ENCODE peak calls at places on chromosomes 4 and X, in six cellular contexts. C is HEK293T; Q is RKO; O is naive thymus-derived CD8-positive, alpha-beta T cell; I is AG08395; U is stromal cell of bone marrow. X is an unnamed sample.

GRCh38 chr4:7635435-7635834 is 200.7 kb upstream of the PSAPL1 start:
- DNase-seq in C (no peak), Q (no peak), O (no peak), I (no peak), U (no peak), X (no peak)

GRCh38 chr4:27057662-27058061 is 197.0 kb downstream of the STIM2 start:
- DNase-seq in C (no peak), Q (no peak), O (no peak), I (no peak), U (no peak), X (no peak)

GRCh38 chrX:149275836-149276235 is 229.3 kb downstream of the IDS start:
- DNase-seq in C (no peak), Q (no peak), O (no peak), I (peak), U (no peak), X (no peak)

GRCh38 chr4:31334086-31334910 is 614.1 kb downstream of the PCDH7 start:
- DNase-seq in C (no peak), Q (no peak), O (no peak), I (no peak), U (no peak), X (no peak)

GRCh38 chr4:37889849-37890500 is 909 bp upstream of the TBC1D1 start:
- DNase-seq in C (no peak), Q (no peak), O (no peak), I (no peak), U (no peak), X (no peak)

GRCh38 chrX:140764401-140764919 is 54.9 kb downstream of the LINC00632 start:
- DNase-seq in C (peak), Q (no peak), O (no peak), I (peak), U (no peak), X (no peak)

GRCh38 chr4:76830612-76831474 is 67.1 kb downstream of the SOWAHB start:
- DNase-seq in C (peak), Q (peak), O (no peak), I (peak), U (peak), X (no peak)

GRCh38 chr4:94976371-94977011 is 218.7 kb downstream of the BMPR1B start:
- DNase-seq in C (no peak), Q (no peak), O (no peak), I (peak), U (peak), X (no peak)

GRCh38 chrX:46459603-46460002 is 85.6 kb downstream of the ZNF674 start:
- DNase-seq in C (no peak), Q (no peak), O (no peak), I (no peak), U (no peak), X (no peak)

GRCh38 chr4:141058739-141059507 is 74.3 kb downstream of the RNF150 start:
- DNase-seq in C (no peak), Q (no peak), O (no peak), I (peak), U (peak), X (no peak)

GRCh38 chr4:11748169-11748872 is 319.6 kb upstream of the HS3ST1 start:
- DNase-seq in C (no peak), Q (no peak), O (no peak), I (no peak), U (peak), X (peak)

GRCh38 chrX:125287282-125287681 is 32.4 kb upstream of the TEX13C start:
- DNase-seq in C (no peak), Q (no peak), O (no peak), I (no peak), U (no peak), X (no peak)

GRCh38 chr4:165077034-165077578 is 23.4 kb downstream of the TRIM75 start:
- DNase-seq in C (no peak), Q (no peak), O (no peak), I (no peak), U (no peak), X (no peak)

GRCh38 chr4:77226939-77227705 is 70.1 kb downstream of the CCNG2 start:
- DNase-seq in C (no peak), Q (no peak), O (no peak), I (no peak), U (no peak), X (no peak)

GRCh38 chr4:137674066-137674465 is 141.8 kb upstream of the PCDH18 start:
- DNase-seq in C (no peak), Q (peak), O (no peak), I (peak), U (no peak), X (no peak)

GRCh38 chrX:27767387-27767786 is 40.4 kb upstream of the MAGEB10 start:
- DNase-seq in C (no peak), Q (no peak), O (no peak), I (no peak), U (peak), X (no peak)

GRCh38 chrX:25206761-25207160 is 191.0 kb upstream of the ARX start:
- DNase-seq in C (no peak), Q (peak), O (no peak), I (no peak), U (peak), X (peak)

GRCh38 chr4:4613641-4614286 is 71.9 kb upstream of the STX18 start:
- DNase-seq in C (no peak), Q (no peak), O (no peak), I (peak), U (no peak), X (no peak)

GRCh38 chr4:39452860-39453587 is 5.7 kb downstream of the RPL9 start:
- DNase-seq in C (no peak), Q (no peak), O (no peak), I (no peak), U (no peak), X (no peak)

GRCh38 chrX:2484721-2485459 is 15.9 kb downstream of the DHRSX start:
- DNase-seq in C (no peak), Q (no peak), O (no peak), I (peak), U (peak), X (no peak)

GRCh38 chr4:38086515-38087226 is 126.5 kb downstream of the PTTG2 start:
- DNase-seq in C (no peak), Q (no peak), O (no peak), I (no peak), U (no peak), X (no peak)

GRCh38 chrX:46819136-46819535 is 17.7 kb upstream of the RP2 start:
- DNase-seq in C (no peak), Q (no peak), O (no peak), I (no peak), U (no peak), X (no peak)

GRCh38 chr4:185275501-185275900 is 66.1 kb downstream of the SNX25 start:
- DNase-seq in C (no peak), Q (no peak), O (no peak), I (peak), U (no peak), X (no peak)

GRCh38 chrX:153927936-153928760 is 2.1 kb upstream of the ARHGAP4 start:
- DNase-seq in C (peak), Q (peak), O (peak), I (peak), U (peak), X (peak)

GRCh38 chr4:44479731-44480130 is 31.1 kb upstream of the KCTD8 start:
- DNase-seq in C (no peak), Q (no peak), O (no peak), I (no peak), U (no peak), X (no peak)

GRCh38 chrX:19772306-19772705 is 115.1 kb downstream of the SH3KBP1 start:
- DNase-seq in C (no peak), Q (peak), O (no peak), I (peak), U (peak), X (no peak)

GRCh38 chr4:168773388-168774195 is 236.5 kb downstream of the CBR4 start:
- DNase-seq in C (no peak), Q (no peak), O (no peak), I (no peak), U (no peak), X (no peak)

GRCh38 chr4:87151730-87152129 is 68.7 kb downstream of the KLHL8 start:
- DNase-seq in C (no peak), Q (no peak), O (no peak), I (no peak), U (no peak), X (no peak)

GRCh38 chr4:139153411-139154133 is 23.4 kb downstream of the ELF2 start:
- DNase-seq in C (no peak), Q (no peak), O (no peak), I (peak), U (no peak), X (no peak)

GRCh38 chr4:168221298-168221697 is 97.3 kb downstream of the DDX60 start:
- DNase-seq in C (no peak), Q (no peak), O (no peak), I (peak), U (peak), X (no peak)

GRCh38 chr4:176814770-176815169 is 22.0 kb upstream of the VEGFC start:
- DNase-seq in C (no peak), Q (no peak), O (no peak), I (no peak), U (no peak), X (no peak)

GRCh38 chr4:67101612-67102011 is 443.7 kb downstream of the CENPC start:
- DNase-seq in C (no peak), Q (no peak), O (no peak), I (no peak), U (no peak), X (no peak)

GRCh38 chr4:57220734-57221133 is 110.5 kb upstream of the IGFBP7 start:
- DNase-seq in C (no peak), Q (no peak), O (no peak), I (no peak), U (no peak), X (no peak)

GRCh38 chr4:106315968-106316772 is at the start of the genes AIMP1 and TBCK:
- DNase-seq in C (peak), Q (peak), O (peak), I (peak), U (peak), X (peak)

GRCh38 chrX:97215166-97215565 is 331.5 kb downstream of the RPA4 start:
- DNase-seq in C (no peak), Q (no peak), O (no peak), I (peak), U (no peak), X (no peak)

GRCh38 chr4:173821031-173821430 is 291.0 kb upstream of the HAND2 start:
- DNase-seq in C (no peak), Q (no peak), O (no peak), I (peak), U (no peak), X (no peak)

GRCh38 chrX:41857670-41858069 is 65.7 kb downstream of the CASK start:
- DNase-seq in C (no peak), Q (no peak), O (no peak), I (no peak), U (no peak), X (no peak)